ENCODE peak calls at places on chromosomes 11 and 22, in ten cellular contexts. H is right cardiac atrium; V is aorta; W is CD8-positive, alpha-beta memory T cell; X is foreskin keratinocyte; J is cardiac muscle cell; T is CD4-positive, alpha-beta T cell; Q is breast epithelium; P is GM23248; I is colonic mucosa. M is an unnamed sample. For H3K27me3, the result is how much of the 10 kb centered on the place peaks cover.

GRCh38 chr11:73661035-73661628 is 14.8 kb downstream of the PLEKHB1 start:
- DNase-seq in W (peak), V (peak), X (peak), J (peak), T (peak), I (peak), Q (peak), P (peak), H (peak), M (peak)

GRCh38 chr11:65456418-65456817 is 33.8 kb downstream of the NEAT1 start:
- DNase-seq in Q (no peak), W (no peak), I (no peak), T (no peak), P (peak), J (no peak), V (no peak), X (no peak), H (no peak), M (no peak)

GRCh38 chr11:125460275-125460674 is 35.8 kb downstream of the FEZ1 start:
- DNase-seq in W (no peak), H (no peak), V (no peak), Q (no peak), P (no peak), T (no peak), J (no peak), X (no peak), I (no peak), M (no peak)

GRCh38 chr11:61908730-61909622 is 8.4 kb downstream of the RAB3IL1 start:
- DNase-seq in T (no peak), P (no peak), H (peak), V (peak), W (peak), Q (no peak), I (peak), J (peak), X (no peak), M (no peak)

GRCh38 chr11:36627006-36627405 is 29.0 kb upstream of the RAG2 start:
- DNase-seq in W (no peak), P (no peak), V (no peak), Q (no peak), X (no peak), H (no peak), I (no peak), T (no peak), J (no peak), M (no peak)

GRCh38 chr22:50641696-50642607 is 14.0 kb upstream of the ARSA start:
- DNase-seq in T (no peak), W (no peak), I (no peak), X (peak), V (peak), H (peak), P (peak), J (peak), Q (no peak), M (no peak)

GRCh38 chr22:31089101-31090100 is 8.3 kb downstream of the SMTN start:
- DNase-seq in J (peak), X (no peak), V (no peak), I (peak), W (peak), T (peak), P (peak), H (peak), Q (no peak), M (peak)

GRCh38 chr11:102927624-102927990 is 27.9 kb downstream of the MMP13 start:
- DNase-seq in W (no peak), I (no peak), H (no peak), X (no peak), P (no peak), V (no peak), J (no peak), Q (no peak), T (no peak), M (no peak)

GRCh38 chr11:112366777-112367176 is 106.1 kb upstream of the PLET1 start:
- DNase-seq in W (no peak), X (peak), J (no peak), T (no peak), V (no peak), I (no peak), Q (no peak), H (no peak), P (peak), M (no peak)

GRCh38 chr11:62602141-62603071 is 741 bp upstream of the MTA2 start:
- DNase-seq in H (peak), I (peak), Q (peak), J (peak), X (peak), P (peak), T (no peak), V (peak), W (peak), M (no peak)

GRCh38 chr11:117189191-117189940 is 9.8 kb upstream of the TAGLN start:
- DNase-seq in X (no peak), V (peak), Q (no peak), W (peak), T (no peak), J (no peak), P (no peak), H (no peak), I (peak), M (no peak)

GRCh38 chr11:33996498-33997454 is 54.8 kb upstream of the CAPRIN1 start:
- DNase-seq in H (peak), T (peak), Q (peak), I (peak), J (peak), V (peak), X (peak), P (peak), W (peak), M (peak)

GRCh38 chr11:116698080-116698479 is 74.7 kb downstream of the BUD13 start:
- DNase-seq in J (no peak), P (no peak), V (no peak), X (no peak), Q (no peak), I (peak), H (no peak), W (no peak), T (no peak), M (no peak)

GRCh38 chr22:49026476-49027121 is 801.1 kb downstream of the BRD1 start:
- DNase-seq in V (peak), I (no peak), H (no peak), P (no peak), Q (no peak), J (no peak), W (peak), X (no peak), T (no peak), M (no peak)

GRCh38 chr22:20392983-20393704 is 807 bp upstream of the ZNF74 start:
- DNase-seq in X (no peak), P (peak), Q (no peak), W (no peak), V (no peak), H (no peak), T (no peak), J (no peak), I (no peak), M (no peak)

GRCh38 chr22:50040717-50041116 is 17.4 kb downstream of the TTLL8 start:
- DNase-seq in W (peak), T (no peak), J (no peak), H (no peak), P (no peak), X (no peak), Q (no peak), I (no peak), V (peak), M (no peak)

DNA sequence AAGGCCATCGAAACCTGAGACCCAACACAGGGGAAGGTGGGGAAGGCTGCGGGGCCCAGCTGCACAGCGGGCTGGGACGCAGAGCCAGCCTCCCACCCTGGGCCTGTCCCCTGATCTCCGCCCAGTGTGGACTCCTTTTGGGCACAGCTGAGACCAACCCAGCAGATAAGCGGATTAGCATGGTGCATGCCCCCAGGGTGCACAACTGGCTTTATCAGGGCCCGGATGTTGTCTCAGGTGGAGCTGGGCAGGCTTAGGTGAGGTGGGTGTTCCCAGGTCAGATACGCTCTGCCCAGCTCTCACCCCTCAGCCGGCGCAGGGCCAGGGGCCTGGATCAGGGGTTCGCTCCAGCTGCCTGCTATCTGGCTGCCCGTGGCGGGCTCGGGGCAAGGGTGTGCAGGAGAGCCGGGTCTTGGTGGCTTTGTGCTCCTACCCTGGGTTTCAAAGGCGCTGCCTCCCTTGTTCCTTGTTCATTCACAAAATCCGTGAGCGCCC is 28.0 kb upstream of the MUC5AC start:
- DNase-seq in X (no peak), T (no peak), H (no peak), W (no peak), V (peak), J (no peak), I (peak), Q (no peak), P (no peak), M (no peak)
- H3K27me3 ChIP-seq in X (under half), T (under half), H (under half), W (under half), V (under half), J (under half), I (under half), Q (under half), P (under half), M (under half)

GRCh38 chr11:72569966-72570892 is 104.0 kb downstream of the PDE2A start:
- DNase-seq in X (peak), I (no peak), W (no peak), Q (no peak), T (no peak), V (no peak), J (no peak), P (peak), H (no peak), M (no peak)
- H3K27ac ChIP-seq in X (peak), I (no peak), W (no peak), Q (no peak), T (no peak), V (no peak), J (no peak), P (peak), H (no peak), M (no peak)

GRCh38 chr11:86073948-86074347 is 5.1 kb upstream of the PICALM start:
- DNase-seq in H (no peak), Q (no peak), V (no peak), W (no peak), X (no peak), J (no peak), I (no peak), T (no peak), P (no peak), M (no peak)

GRCh38 chr11:86068951-86069407 is at the start of gene PICALM:
- DNase-seq in Q (peak), W (peak), I (peak), V (peak), P (peak), X (peak), H (peak), J (peak), T (peak), M (peak)

GRCh38 chr11:86070435-86071056 is 1.7 kb upstream of the PICALM start:
- DNase-seq in X (no peak), T (no peak), V (no peak), J (no peak), H (no peak), I (no peak), W (no peak), P (peak), Q (no peak), M (no peak)

GRCh38 chr11:86069408-86070086 is 663 bp upstream of the PICALM start:
- DNase-seq in H (peak), J (peak), V (no peak), Q (peak), W (no peak), X (peak), T (no peak), I (peak), P (peak), M (no peak)

DNA sequence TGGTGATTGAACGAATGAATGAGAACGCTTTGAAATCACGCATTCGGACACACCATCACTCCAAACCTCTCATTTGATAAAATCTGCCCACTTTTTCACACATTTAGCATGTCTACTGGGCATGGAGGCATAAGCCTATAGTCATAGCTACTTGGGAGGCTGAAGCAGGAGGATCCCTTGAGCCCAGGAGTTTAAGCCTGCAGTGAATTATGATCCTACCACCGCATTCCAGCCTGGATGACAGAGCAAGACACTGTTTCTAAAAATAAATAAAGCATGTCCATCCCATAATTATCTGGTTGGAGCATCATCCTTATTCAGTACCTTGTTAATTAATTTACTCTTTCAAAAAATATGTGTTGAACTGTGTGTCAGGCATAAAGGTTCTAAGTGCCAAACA is 3.3 kb upstream of the PICALM start:
- DNase-seq in J (no peak), T (no peak), Q (no peak), W (no peak), H (no peak), V (no peak), P (peak), X (no peak), I (no peak), M (no peak)
- H3K27me3 ChIP-seq in J (under half), T (under half), Q (under half), W (under half), H (under half), V (under half), P (under half), X (under half), I (under half), M (under half)

GRCh38 chr22:29934596-29934995 is 51.6 kb downstream of the MTMR3 start:
- DNase-seq in V (no peak), J (peak), Q (no peak), P (no peak), I (no peak), X (no peak), W (no peak), H (no peak), T (no peak), M (no peak)
- H3K27ac ChIP-seq in V (no peak), J (no peak), Q (no peak), P (no peak), I (no peak), X (no peak), W (no peak), H (no peak), T (no peak), M (no peak)

DNA sequence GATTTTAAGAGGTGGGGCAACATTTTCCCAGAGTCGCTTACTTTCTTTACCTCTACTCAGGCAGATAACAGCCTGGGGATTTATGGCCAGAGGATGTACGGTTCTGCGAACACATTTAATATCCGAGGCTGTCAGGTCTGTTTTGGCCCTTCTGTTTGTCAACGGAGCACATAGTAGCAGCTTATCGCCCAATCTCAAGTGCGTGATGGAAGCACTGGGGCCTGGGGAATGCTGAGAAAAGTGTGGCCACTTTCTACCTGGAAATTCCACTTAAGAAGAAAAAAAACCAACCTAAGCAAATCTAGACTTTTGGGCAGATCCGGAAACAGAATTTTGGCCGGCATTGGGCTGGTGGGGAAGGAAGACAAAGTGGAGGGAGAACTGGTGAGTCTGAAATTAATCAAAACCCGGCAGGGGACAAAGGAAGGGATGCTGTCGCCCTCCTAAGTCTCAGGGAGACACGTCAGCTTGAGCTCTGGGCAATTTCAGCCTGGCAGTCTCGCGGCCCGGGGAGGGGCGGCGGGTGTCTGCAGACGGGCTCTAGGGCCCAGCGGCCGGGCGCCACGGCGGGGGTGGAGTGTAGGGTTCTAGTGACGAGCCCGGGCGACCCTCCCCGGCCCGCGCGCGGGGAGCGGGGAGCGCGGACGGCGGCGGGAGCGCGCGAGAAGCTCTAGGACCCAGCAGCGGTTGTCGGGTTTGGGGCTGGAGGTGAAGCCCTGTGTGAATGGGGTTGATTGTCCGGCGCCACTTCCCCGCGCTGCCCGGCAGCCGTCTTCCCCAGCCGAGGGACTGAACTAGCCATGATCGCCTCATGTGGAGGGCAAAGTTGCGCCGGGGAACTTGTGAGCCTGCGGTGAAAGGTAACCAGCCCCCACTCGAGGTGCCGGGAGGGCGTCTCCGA is at the start of gene AMOTL1:
- DNase-seq in X (peak), W (no peak), H (peak), Q (peak), I (peak), T (no peak), V (peak), J (peak), P (peak), M (no peak)
- H3K27me3 ChIP-seq in X (under half), W (under half), H (under half), Q (under half), I (under half), T (half or more), V (under half), J (half or more), P (under half), M (under half)

DNA sequence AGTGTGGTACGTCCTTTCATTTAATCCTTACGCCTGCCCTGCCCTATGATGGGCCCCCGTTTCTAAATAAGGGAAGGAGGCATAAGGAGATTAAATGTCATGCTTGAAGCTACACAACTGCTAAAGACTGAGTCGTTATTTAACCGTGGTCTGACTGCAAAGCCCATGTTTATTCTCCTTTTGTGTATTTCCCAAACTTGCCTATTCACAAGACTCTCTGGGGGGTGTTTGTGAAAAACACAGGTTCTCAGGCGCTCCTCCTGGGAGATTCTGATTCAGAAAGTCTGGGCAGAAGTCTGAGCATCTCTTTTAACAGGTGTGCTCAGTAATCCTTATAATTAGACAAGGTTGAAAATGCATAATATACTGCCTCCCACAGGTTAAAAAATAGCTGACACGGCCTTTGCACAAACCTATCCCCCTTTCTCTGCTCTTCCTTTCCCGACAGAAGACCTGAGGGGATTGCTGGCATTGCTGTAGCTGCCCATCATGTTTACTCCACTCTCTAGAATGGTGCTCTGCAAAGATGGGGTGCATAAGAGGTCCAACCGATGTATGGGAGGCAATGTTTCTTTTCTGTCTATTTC is 56.4 kb upstream of the ZBTB44 start:
- DNase-seq in T (no peak), W (no peak), Q (no peak), I (no peak), P (no peak), J (no peak), H (no peak), V (no peak), X (no peak), M (no peak)
- H3K27ac ChIP-seq in T (no peak), W (no peak), Q (no peak), I (no peak), P (no peak), J (no peak), H (no peak), V (no peak), X (no peak), M (no peak)

GRCh38 chr11:130452171-130452570 is 3.7 kb downstream of the ADAMTS15 start:
- DNase-seq in W (no peak), V (peak), J (no peak), X (no peak), H (no peak), P (no peak), T (no peak), Q (no peak), I (no peak), M (no peak)
- H3K27me3 ChIP-seq in W (under half), V (under half), J (under half), X (under half), H (under half), P (under half), T (under half), Q (under half), I (under half), M (under half)

GRCh38 chr22:35451602-35452001 is 51.7 kb downstream of the MCM5 start:
- DNase-seq in X (no peak), T (no peak), W (no peak), H (no peak), Q (no peak), J (no peak), V (no peak), I (no peak), P (no peak), M (no peak)
- H3K27ac ChIP-seq in X (no peak), T (no peak), W (no peak), H (no peak), Q (peak), J (no peak), V (no peak), I (peak), P (no peak), M (no peak)